ENCODE peak calls at places on chromosomes 11 and 22, in ten cellular contexts. One of them, this sample, is unnamed.

GRCh38 chr11:36312593-36312990 is 16.5 kb downstream of the PRR5L start:
- DNase-seq in HFFc6: peak
- DNase-seq in AG04450: peak
- DNase-seq in right atrium auricular region: no peak
- DNase-seq in spleen: no peak
- DNase-seq in kidney epithelial cell: peak
- DNase-seq in NB4: peak
- DNase-seq in A549: no peak
- DNase-seq in CD8-positive, alpha-beta T cell: no peak
- DNase-seq in colonic mucosa: no peak
- DNase-seq in this sample: no peak

GRCh38 chr22:41517172-41518047 is 26.9 kb downstream of the POLR3H start:
- DNase-seq in spleen: no peak
- DNase-seq in right atrium auricular region: peak
- DNase-seq in AG04450: no peak
- DNase-seq in NB4: peak
- DNase-seq in HFFc6: peak
- DNase-seq in A549: peak
- DNase-seq in colonic mucosa: peak
- DNase-seq in kidney epithelial cell: peak
- DNase-seq in CD8-positive, alpha-beta T cell: no peak
- DNase-seq in this sample: peak

GRCh38 chr22:49847751-49848689 is 5.6 kb upstream of the ZBED4 start:
- DNase-seq in CD8-positive, alpha-beta T cell: no peak
- DNase-seq in HFFc6: no peak
- DNase-seq in AG04450: no peak
- DNase-seq in A549: no peak
- DNase-seq in colonic mucosa: peak
- DNase-seq in kidney epithelial cell: no peak
- DNase-seq in spleen: peak
- DNase-seq in NB4: peak
- DNase-seq in right atrium auricular region: no peak
- DNase-seq in this sample: no peak

GRCh38 chr11:86469491-86470388 is 95.1 kb downstream of the CCDC81 start:
- DNase-seq in A549: no peak
- DNase-seq in HFFc6: no peak
- DNase-seq in right atrium auricular region: peak
- DNase-seq in spleen: no peak
- DNase-seq in kidney epithelial cell: no peak
- DNase-seq in NB4: no peak
- DNase-seq in CD8-positive, alpha-beta T cell: no peak
- DNase-seq in colonic mucosa: no peak
- DNase-seq in AG04450: no peak
- DNase-seq in this sample: no peak

GRCh38 chr11:93063101-93063500 is 93.7 kb downstream of the MTNR1B start:
- DNase-seq in AG04450: no peak
- DNase-seq in right atrium auricular region: no peak
- DNase-seq in spleen: no peak
- DNase-seq in colonic mucosa: no peak
- DNase-seq in NB4: no peak
- DNase-seq in kidney epithelial cell: peak
- DNase-seq in A549: no peak
- DNase-seq in HFFc6: no peak
- DNase-seq in CD8-positive, alpha-beta T cell: no peak
- DNase-seq in this sample: no peak

GRCh38 chr22:49827307-49827852 is 293 bp downstream of the BRD1 start:
- DNase-seq in NB4: peak
- DNase-seq in kidney epithelial cell: no peak
- DNase-seq in CD8-positive, alpha-beta T cell: no peak
- DNase-seq in A549: no peak
- DNase-seq in colonic mucosa: no peak
- DNase-seq in spleen: no peak
- DNase-seq in AG04450: no peak
- DNase-seq in right atrium auricular region: no peak
- DNase-seq in HFFc6: no peak
- DNase-seq in this sample: no peak

GRCh38 chr22:35631597-35631996 is 14.5 kb upstream of the MB start:
- DNase-seq in AG04450: no peak
- DNase-seq in kidney epithelial cell: no peak
- DNase-seq in NB4: peak
- DNase-seq in right atrium auricular region: no peak
- DNase-seq in spleen: peak
- DNase-seq in A549: peak
- DNase-seq in colonic mucosa: peak
- DNase-seq in CD8-positive, alpha-beta T cell: no peak
- DNase-seq in HFFc6: no peak
- DNase-seq in this sample: no peak

GRCh38 chr11:20036625-20037335 is 123.5 kb downstream of the DBX1 start:
- DNase-seq in kidney epithelial cell: no peak
- DNase-seq in HFFc6: no peak
- DNase-seq in AG04450: no peak
- DNase-seq in spleen: no peak
- DNase-seq in NB4: no peak
- DNase-seq in A549: no peak
- DNase-seq in CD8-positive, alpha-beta T cell: no peak
- DNase-seq in right atrium auricular region: no peak
- DNase-seq in colonic mucosa: no peak
- DNase-seq in this sample: no peak

GRCh38 chr11:62505112-62505783 is 41.4 kb downstream of the AHNAK start:
- DNase-seq in A549: no peak
- DNase-seq in right atrium auricular region: no peak
- DNase-seq in AG04450: no peak
- DNase-seq in HFFc6: no peak
- DNase-seq in CD8-positive, alpha-beta T cell: no peak
- DNase-seq in spleen: no peak
- DNase-seq in kidney epithelial cell: no peak
- DNase-seq in NB4: peak
- DNase-seq in colonic mucosa: peak
- DNase-seq in this sample: no peak

GRCh38 chr11:62506413-62506940 is 40.1 kb downstream of the AHNAK start:
- DNase-seq in kidney epithelial cell: no peak
- DNase-seq in colonic mucosa: no peak
- DNase-seq in NB4: no peak
- DNase-seq in right atrium auricular region: no peak
- DNase-seq in AG04450: no peak
- DNase-seq in A549: no peak
- DNase-seq in HFFc6: no peak
- DNase-seq in spleen: no peak
- DNase-seq in CD8-positive, alpha-beta T cell: no peak
- DNase-seq in this sample: no peak

GRCh38 chr11:62507023-62507422 is 39.6 kb downstream of the AHNAK start:
- DNase-seq in NB4: no peak
- DNase-seq in A549: no peak
- DNase-seq in colonic mucosa: no peak
- DNase-seq in CD8-positive, alpha-beta T cell: no peak
- DNase-seq in right atrium auricular region: no peak
- DNase-seq in HFFc6: no peak
- DNase-seq in AG04450: no peak
- DNase-seq in kidney epithelial cell: no peak
- DNase-seq in spleen: no peak
- DNase-seq in this sample: no peak

GRCh38 chr11:62505784-62506145 is 40.8 kb downstream of the AHNAK start:
- DNase-seq in NB4: no peak
- DNase-seq in A549: no peak
- DNase-seq in colonic mucosa: no peak
- DNase-seq in kidney epithelial cell: no peak
- DNase-seq in CD8-positive, alpha-beta T cell: no peak
- DNase-seq in right atrium auricular region: no peak
- DNase-seq in AG04450: no peak
- DNase-seq in HFFc6: no peak
- DNase-seq in spleen: no peak
- DNase-seq in this sample: no peak

DNA sequence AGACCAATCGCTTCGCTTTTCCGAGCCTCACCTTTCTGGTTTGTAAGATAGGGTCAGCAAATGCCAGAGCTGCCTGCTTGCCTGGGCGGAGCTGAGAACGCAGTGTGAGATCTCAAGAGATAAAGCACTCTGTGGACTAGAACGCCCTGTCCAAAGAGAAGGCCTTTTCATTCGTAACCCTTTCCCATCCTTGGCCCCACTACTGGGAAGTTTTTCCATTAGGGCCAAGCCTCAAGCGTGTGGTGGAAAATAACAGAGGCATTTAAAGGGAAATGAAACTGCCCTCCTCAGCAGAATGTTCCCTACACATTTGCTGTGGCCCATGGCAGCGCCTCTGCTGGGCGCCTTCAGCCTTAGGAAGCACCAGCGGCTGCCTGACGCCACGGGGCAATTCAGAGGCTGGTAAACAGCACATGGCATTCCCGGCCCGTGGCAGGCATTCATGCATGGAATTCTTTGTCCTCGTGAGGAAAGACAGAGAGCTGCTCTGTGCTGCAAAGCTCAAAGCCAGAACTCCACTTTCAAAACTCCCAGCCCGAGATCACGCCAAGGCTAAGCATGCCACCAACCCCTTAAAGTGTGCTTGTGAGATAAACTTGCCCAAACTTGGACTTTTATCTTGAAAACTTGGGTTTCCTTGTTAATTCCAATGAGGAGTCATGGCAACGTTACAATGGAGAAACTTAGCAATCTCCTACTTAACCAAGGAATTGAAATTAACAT is 38.1 kb downstream of the AHNAK start:
- DNase-seq in A549: peak
- DNase-seq in kidney epithelial cell: peak
- DNase-seq in spleen: peak
- DNase-seq in CD8-positive, alpha-beta T cell: no peak
- DNase-seq in colonic mucosa: peak
- DNase-seq in NB4: peak
- DNase-seq in right atrium auricular region: peak
- DNase-seq in HFFc6: peak
- DNase-seq in AG04450: no peak
- DNase-seq in this sample: no peak
- TF ChIP-seq CTCF in A549: peak
- TF ChIP-seq CTCF in kidney epithelial cell: peak
- TF ChIP-seq CTCF in spleen: peak
- TF ChIP-seq CTCF in CD8-positive, alpha-beta T cell: no peak
- TF ChIP-seq CTCF in colonic mucosa: peak
- TF ChIP-seq CTCF in NB4: peak
- TF ChIP-seq CTCF in right atrium auricular region: peak
- TF ChIP-seq CTCF in HFFc6: peak
- TF ChIP-seq CTCF in AG04450: peak
- TF ChIP-seq CTCF in this sample: no peak

GRCh38 chr22:37634505-37635002 is 4.9 kb upstream of the SH3BP1 start:
- DNase-seq in spleen: peak
- DNase-seq in right atrium auricular region: no peak
- DNase-seq in HFFc6: no peak
- DNase-seq in A549: no peak
- DNase-seq in colonic mucosa: no peak
- DNase-seq in CD8-positive, alpha-beta T cell: no peak
- DNase-seq in AG04450: no peak
- DNase-seq in NB4: no peak
- DNase-seq in kidney epithelial cell: no peak
- DNase-seq in this sample: no peak

GRCh38 chr22:37632174-37633081 is 7.0 kb upstream of the SH3BP1 start:
- DNase-seq in kidney epithelial cell: no peak
- DNase-seq in right atrium auricular region: no peak
- DNase-seq in CD8-positive, alpha-beta T cell: no peak
- DNase-seq in AG04450: no peak
- DNase-seq in NB4: no peak
- DNase-seq in HFFc6: no peak
- DNase-seq in A549: no peak
- DNase-seq in spleen: peak
- DNase-seq in colonic mucosa: no peak
- DNase-seq in this sample: no peak

GRCh38 chr22:37635157-37635556 is 4.3 kb upstream of the SH3BP1 start:
- DNase-seq in right atrium auricular region: no peak
- DNase-seq in AG04450: no peak
- DNase-seq in spleen: peak
- DNase-seq in NB4: no peak
- DNase-seq in colonic mucosa: no peak
- DNase-seq in CD8-positive, alpha-beta T cell: no peak
- DNase-seq in HFFc6: no peak
- DNase-seq in A549: no peak
- DNase-seq in kidney epithelial cell: no peak
- DNase-seq in this sample: no peak

GRCh38 chr22:37633082-37633692 is 6.3 kb upstream of the SH3BP1 start:
- DNase-seq in HFFc6: no peak
- DNase-seq in A549: no peak
- DNase-seq in AG04450: no peak
- DNase-seq in kidney epithelial cell: no peak
- DNase-seq in colonic mucosa: no peak
- DNase-seq in spleen: peak
- DNase-seq in CD8-positive, alpha-beta T cell: peak
- DNase-seq in right atrium auricular region: no peak
- DNase-seq in NB4: peak
- DNase-seq in this sample: peak

DNA sequence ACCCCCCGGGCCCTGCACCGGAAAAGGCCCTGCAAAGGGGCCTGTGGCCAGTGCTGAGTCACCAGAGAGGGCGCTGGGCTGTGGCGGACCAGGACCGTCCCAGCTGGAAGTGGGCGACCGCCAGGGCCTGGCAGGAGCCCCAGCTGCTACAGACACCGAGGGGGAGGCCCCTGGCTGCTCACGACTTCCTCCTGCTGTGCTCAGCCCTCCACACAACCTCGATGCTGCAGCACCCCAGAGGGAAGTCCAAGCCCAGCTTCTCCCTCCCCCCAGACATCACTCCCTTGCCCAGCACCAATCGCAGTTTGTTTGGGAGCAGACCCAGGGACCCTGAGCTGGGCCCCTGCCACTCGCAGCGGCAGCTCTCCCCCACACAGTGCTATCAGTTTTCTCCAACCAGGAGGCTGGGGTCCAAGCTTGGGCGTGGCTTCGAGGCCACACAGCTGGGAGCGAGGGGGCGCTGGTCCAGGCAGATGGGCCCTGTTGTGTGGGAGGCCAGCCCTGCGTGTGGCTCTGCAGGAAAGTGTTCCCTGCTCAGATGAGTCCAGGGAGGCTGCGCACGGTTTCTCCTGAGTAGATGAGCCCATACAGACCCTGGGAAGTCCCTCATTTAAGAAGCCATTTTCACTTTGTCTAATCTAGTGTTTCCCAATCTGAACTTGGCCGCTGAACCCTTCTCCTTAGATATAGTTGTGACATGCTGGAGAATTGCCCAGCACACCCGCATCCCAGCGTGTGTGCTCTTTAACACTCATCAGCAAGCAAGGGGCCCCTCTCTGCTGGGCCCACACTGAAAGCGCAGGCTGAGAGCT is 5.6 kb upstream of the SH3BP1 start:
- DNase-seq in right atrium auricular region: peak
- DNase-seq in CD8-positive, alpha-beta T cell: peak
- DNase-seq in kidney epithelial cell: peak
- DNase-seq in NB4: peak
- DNase-seq in A549: no peak
- DNase-seq in HFFc6: peak
- DNase-seq in colonic mucosa: peak
- DNase-seq in spleen: peak
- DNase-seq in AG04450: peak
- DNase-seq in this sample: peak
- TF ChIP-seq CTCF in right atrium auricular region: peak
- TF ChIP-seq CTCF in CD8-positive, alpha-beta T cell: no peak
- TF ChIP-seq CTCF in kidney epithelial cell: no peak
- TF ChIP-seq CTCF in NB4: peak
- TF ChIP-seq CTCF in A549: no peak
- TF ChIP-seq CTCF in HFFc6: peak
- TF ChIP-seq CTCF in colonic mucosa: no peak
- TF ChIP-seq CTCF in spleen: peak
- TF ChIP-seq CTCF in AG04450: peak
- TF ChIP-seq CTCF in this sample: no peak

DNA sequence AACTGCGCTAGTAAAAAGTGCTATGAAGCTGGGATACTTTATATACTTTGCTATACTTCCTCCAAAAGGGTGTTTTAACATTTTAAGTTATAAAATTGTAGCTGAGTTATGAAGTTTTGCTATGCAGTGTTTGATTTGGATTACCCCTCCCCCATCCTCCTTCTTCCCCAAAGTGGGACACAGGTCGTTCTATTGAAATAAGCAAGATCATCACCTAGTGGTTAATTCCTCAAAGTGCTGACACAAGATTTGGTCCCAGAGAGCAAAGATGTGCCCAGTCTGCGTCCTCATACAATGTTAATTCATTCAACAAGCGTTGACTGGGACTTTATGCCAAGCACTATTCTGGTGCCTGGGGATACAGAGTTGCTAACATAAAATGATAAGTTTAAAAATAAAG is 78.5 kb downstream of the SPON1 start:
- DNase-seq in HFFc6: no peak
- DNase-seq in CD8-positive, alpha-beta T cell: no peak
- DNase-seq in right atrium auricular region: no peak
- DNase-seq in kidney epithelial cell: no peak
- DNase-seq in AG04450: no peak
- DNase-seq in colonic mucosa: peak
- DNase-seq in spleen: no peak
- DNase-seq in NB4: no peak
- DNase-seq in A549: no peak
- DNase-seq in this sample: no peak
- TF ChIP-seq CTCF in HFFc6: peak
- TF ChIP-seq CTCF in CD8-positive, alpha-beta T cell: no peak
- TF ChIP-seq CTCF in right atrium auricular region: no peak
- TF ChIP-seq CTCF in kidney epithelial cell: peak
- TF ChIP-seq CTCF in AG04450: peak
- TF ChIP-seq CTCF in colonic mucosa: no peak
- TF ChIP-seq CTCF in spleen: no peak
- TF ChIP-seq CTCF in NB4: no peak
- TF ChIP-seq CTCF in A549: peak
- TF ChIP-seq CTCF in this sample: no peak

GRCh38 chr11:79438631-79439429 is 2.0 kb downstream of the TENM4 start:
- DNase-seq in A549: no peak
- DNase-seq in colonic mucosa: peak
- DNase-seq in NB4: no peak
- DNase-seq in right atrium auricular region: no peak
- DNase-seq in kidney epithelial cell: no peak
- DNase-seq in AG04450: no peak
- DNase-seq in spleen: no peak
- DNase-seq in HFFc6: no peak
- DNase-seq in CD8-positive, alpha-beta T cell: no peak
- DNase-seq in this sample: peak

GRCh38 chr11:79439893-79440450 is 858 bp downstream of the TENM4 start:
- DNase-seq in CD8-positive, alpha-beta T cell: no peak
- DNase-seq in spleen: peak
- DNase-seq in right atrium auricular region: no peak
- DNase-seq in colonic mucosa: peak
- DNase-seq in HFFc6: no peak
- DNase-seq in AG04450: no peak
- DNase-seq in kidney epithelial cell: no peak
- DNase-seq in A549: no peak
- DNase-seq in NB4: no peak
- DNase-seq in this sample: peak

GRCh38 chr11:79439430-79439892 is 1.4 kb downstream of the TENM4 start:
- DNase-seq in right atrium auricular region: no peak
- DNase-seq in HFFc6: peak
- DNase-seq in colonic mucosa: peak
- DNase-seq in A549: no peak
- DNase-seq in spleen: no peak
- DNase-seq in AG04450: no peak
- DNase-seq in NB4: no peak
- DNase-seq in CD8-positive, alpha-beta T cell: no peak
- DNase-seq in kidney epithelial cell: no peak
- DNase-seq in this sample: no peak

GRCh38 chr11:79441159-79441875 is 487 bp upstream of the TENM4 start:
- DNase-seq in right atrium auricular region: no peak
- DNase-seq in AG04450: no peak
- DNase-seq in colonic mucosa: no peak
- DNase-seq in CD8-positive, alpha-beta T cell: no peak
- DNase-seq in spleen: no peak
- DNase-seq in A549: no peak
- DNase-seq in HFFc6: peak
- DNase-seq in kidney epithelial cell: no peak
- DNase-seq in NB4: peak
- DNase-seq in this sample: peak

GRCh38 chr11:79440451-79441158 is at the start of gene TENM4:
- DNase-seq in CD8-positive, alpha-beta T cell: no peak
- DNase-seq in A549: no peak
- DNase-seq in NB4: no peak
- DNase-seq in right atrium auricular region: no peak
- DNase-seq in HFFc6: peak
- DNase-seq in spleen: peak
- DNase-seq in AG04450: peak
- DNase-seq in colonic mucosa: peak
- DNase-seq in kidney epithelial cell: peak
- DNase-seq in this sample: peak
- TF ChIP-seq CTCF in CD8-positive, alpha-beta T cell: no peak
- TF ChIP-seq CTCF in A549: no peak
- TF ChIP-seq CTCF in NB4: no peak
- TF ChIP-seq CTCF in right atrium auricular region: peak
- TF ChIP-seq CTCF in HFFc6: peak
- TF ChIP-seq CTCF in spleen: no peak
- TF ChIP-seq CTCF in AG04450: no peak
- TF ChIP-seq CTCF in colonic mucosa: no peak
- TF ChIP-seq CTCF in kidney epithelial cell: no peak
- TF ChIP-seq CTCF in this sample: no peak